ENCODE peak calls at places on chromosomes 11 and 22, in nine cellular contexts. One of them, this sample, is unnamed.

GRCh38 chr22:29883045-29883830 is at the start of gene MTMR3:
- DNase-seq in activated CD4-positive, alpha-beta T cell treated with anti-CD3 and anti-CD28 coated beads for 1 hour: peak; percentile 88
- DNase-seq in fibroblast of lung: peak; percentile 84
- DNase-seq in lung: peak; percentile 95
- DNase-seq in activated naive CD8-positive, alpha-beta T cell treated with anti-CD3 and anti-CD28 coated beads, Interleukin-2, amount 10 ng/mL, durations not matched to agents 7 days and 5 days: peak; percentile 98
- DNase-seq in nephron progenitor cell: peak; percentile 98
- DNase-seq in pancreas: peak; percentile 96
- DNase-seq in SK-N-SH: peak; percentile 90
- DNase-seq in skeletal muscle cell: peak; percentile 61
- DNase-seq in this sample: peak; percentile 42

GRCh38 chr22:37243402-37244113 is 511 bp downstream of the RAC2 start:
- DNase-seq in activated CD4-positive, alpha-beta T cell treated with anti-CD3 and anti-CD28 coated beads for 1 hour: no peak
- DNase-seq in fibroblast of lung: no peak
- DNase-seq in lung: no peak
- DNase-seq in activated naive CD8-positive, alpha-beta T cell treated with anti-CD3 and anti-CD28 coated beads, Interleukin-2, amount 10 ng/mL, durations not matched to agents 7 days and 5 days: no peak
- DNase-seq in nephron progenitor cell: no peak
- DNase-seq in pancreas: no peak
- DNase-seq in SK-N-SH: peak; percentile 25
- DNase-seq in skeletal muscle cell: no peak
- DNase-seq in this sample: no peak

GRCh38 chr11:12186683-12187082 is 76.3 kb downstream of the MICAL2 start:
- DNase-seq in activated CD4-positive, alpha-beta T cell treated with anti-CD3 and anti-CD28 coated beads for 1 hour: no peak
- DNase-seq in fibroblast of lung: no peak
- DNase-seq in lung: no peak
- DNase-seq in activated naive CD8-positive, alpha-beta T cell treated with anti-CD3 and anti-CD28 coated beads, Interleukin-2, amount 10 ng/mL, durations not matched to agents 7 days and 5 days: no peak
- DNase-seq in nephron progenitor cell: no peak
- DNase-seq in pancreas: no peak
- DNase-seq in SK-N-SH: no peak
- DNase-seq in skeletal muscle cell: no peak
- DNase-seq in this sample: no peak

GRCh38 chr11:66465371-66466224 is 1.1 kb upstream of the PELI3 start:
- DNase-seq in activated CD4-positive, alpha-beta T cell treated with anti-CD3 and anti-CD28 coated beads for 1 hour: no peak
- DNase-seq in fibroblast of lung: no peak
- DNase-seq in lung: no peak
- DNase-seq in activated naive CD8-positive, alpha-beta T cell treated with anti-CD3 and anti-CD28 coated beads, Interleukin-2, amount 10 ng/mL, durations not matched to agents 7 days and 5 days: no peak
- DNase-seq in nephron progenitor cell: no peak
- DNase-seq in pancreas: no peak
- DNase-seq in SK-N-SH: no peak
- DNase-seq in skeletal muscle cell: no peak
- DNase-seq in this sample: no peak

GRCh38 chr22:38758276-38758945 is 2.6 kb upstream of the SUN2 start:
- DNase-seq in activated CD4-positive, alpha-beta T cell treated with anti-CD3 and anti-CD28 coated beads for 1 hour: peak; percentile 62
- DNase-seq in fibroblast of lung: no peak
- DNase-seq in lung: no peak
- DNase-seq in activated naive CD8-positive, alpha-beta T cell treated with anti-CD3 and anti-CD28 coated beads, Interleukin-2, amount 10 ng/mL, durations not matched to agents 7 days and 5 days: peak; percentile 62
- DNase-seq in nephron progenitor cell: no peak
- DNase-seq in pancreas: no peak
- DNase-seq in SK-N-SH: no peak
- DNase-seq in skeletal muscle cell: no peak
- DNase-seq in this sample: no peak

GRCh38 chr11:23765862-23766261 is 731.0 kb upstream of the LUZP2 start:
- DNase-seq in activated CD4-positive, alpha-beta T cell treated with anti-CD3 and anti-CD28 coated beads for 1 hour: no peak
- DNase-seq in fibroblast of lung: peak; percentile 78
- DNase-seq in lung: no peak
- DNase-seq in activated naive CD8-positive, alpha-beta T cell treated with anti-CD3 and anti-CD28 coated beads, Interleukin-2, amount 10 ng/mL, durations not matched to agents 7 days and 5 days: no peak
- DNase-seq in nephron progenitor cell: no peak
- DNase-seq in pancreas: no peak
- DNase-seq in SK-N-SH: no peak
- DNase-seq in skeletal muscle cell: no peak
- DNase-seq in this sample: peak; percentile 48

GRCh38 chr22:48744283-48744641 is 1083.4 kb downstream of the BRD1 start:
- DNase-seq in activated CD4-positive, alpha-beta T cell treated with anti-CD3 and anti-CD28 coated beads for 1 hour: no peak
- DNase-seq in fibroblast of lung: no peak
- DNase-seq in lung: no peak
- DNase-seq in activated naive CD8-positive, alpha-beta T cell treated with anti-CD3 and anti-CD28 coated beads, Interleukin-2, amount 10 ng/mL, durations not matched to agents 7 days and 5 days: no peak
- DNase-seq in nephron progenitor cell: no peak
- DNase-seq in pancreas: peak; percentile 3
- DNase-seq in SK-N-SH: no peak
- DNase-seq in skeletal muscle cell: no peak
- DNase-seq in this sample: no peak

GRCh38 chr11:43770173-43770572 is 89.6 kb downstream of the HSD17B12 start:
- DNase-seq in activated CD4-positive, alpha-beta T cell treated with anti-CD3 and anti-CD28 coated beads for 1 hour: no peak
- DNase-seq in fibroblast of lung: no peak
- DNase-seq in lung: no peak
- DNase-seq in activated naive CD8-positive, alpha-beta T cell treated with anti-CD3 and anti-CD28 coated beads, Interleukin-2, amount 10 ng/mL, durations not matched to agents 7 days and 5 days: no peak
- DNase-seq in nephron progenitor cell: no peak
- DNase-seq in pancreas: no peak
- DNase-seq in SK-N-SH: no peak
- DNase-seq in skeletal muscle cell: no peak
- DNase-seq in this sample: no peak

GRCh38 chr11:110198031-110198729 is 98.2 kb downstream of the RDX start:
- DNase-seq in activated CD4-positive, alpha-beta T cell treated with anti-CD3 and anti-CD28 coated beads for 1 hour: no peak
- DNase-seq in fibroblast of lung: peak; percentile 43
- DNase-seq in lung: peak; percentile 27
- DNase-seq in activated naive CD8-positive, alpha-beta T cell treated with anti-CD3 and anti-CD28 coated beads, Interleukin-2, amount 10 ng/mL, durations not matched to agents 7 days and 5 days: no peak
- DNase-seq in nephron progenitor cell: no peak
- DNase-seq in pancreas: no peak
- DNase-seq in SK-N-SH: no peak
- DNase-seq in skeletal muscle cell: no peak
- DNase-seq in this sample: no peak

GRCh38 chr11:46120711-46121327 is 435 bp downstream of the PHF21A start:
- DNase-seq in activated CD4-positive, alpha-beta T cell treated with anti-CD3 and anti-CD28 coated beads for 1 hour: no peak
- DNase-seq in fibroblast of lung: peak; percentile 84
- DNase-seq in lung: peak; percentile 37
- DNase-seq in activated naive CD8-positive, alpha-beta T cell treated with anti-CD3 and anti-CD28 coated beads, Interleukin-2, amount 10 ng/mL, durations not matched to agents 7 days and 5 days: peak; percentile 57
- DNase-seq in nephron progenitor cell: peak; percentile 49
- DNase-seq in pancreas: peak; percentile 45
- DNase-seq in SK-N-SH: peak; percentile 73
- DNase-seq in skeletal muscle cell: peak; percentile 51
- DNase-seq in this sample: peak; percentile 74

GRCh38 chr11:32527191-32527590 is 56.4 kb upstream of the EIF3M start:
- DNase-seq in activated CD4-positive, alpha-beta T cell treated with anti-CD3 and anti-CD28 coated beads for 1 hour: no peak
- DNase-seq in fibroblast of lung: peak; percentile 8
- DNase-seq in lung: no peak
- DNase-seq in activated naive CD8-positive, alpha-beta T cell treated with anti-CD3 and anti-CD28 coated beads, Interleukin-2, amount 10 ng/mL, durations not matched to agents 7 days and 5 days: no peak
- DNase-seq in nephron progenitor cell: no peak
- DNase-seq in pancreas: no peak
- DNase-seq in SK-N-SH: no peak
- DNase-seq in skeletal muscle cell: no peak
- DNase-seq in this sample: no peak

GRCh38 chr22:49585695-49586243 is 241.9 kb downstream of the BRD1 start:
- DNase-seq in activated CD4-positive, alpha-beta T cell treated with anti-CD3 and anti-CD28 coated beads for 1 hour: no peak
- DNase-seq in fibroblast of lung: no peak
- DNase-seq in lung: no peak
- DNase-seq in activated naive CD8-positive, alpha-beta T cell treated with anti-CD3 and anti-CD28 coated beads, Interleukin-2, amount 10 ng/mL, durations not matched to agents 7 days and 5 days: no peak
- DNase-seq in nephron progenitor cell: no peak
- DNase-seq in pancreas: no peak
- DNase-seq in SK-N-SH: no peak
- DNase-seq in skeletal muscle cell: no peak
- DNase-seq in this sample: no peak

GRCh38 chr11:113270080-113270479 is 44.3 kb upstream of the TTC12 start:
- DNase-seq in activated CD4-positive, alpha-beta T cell treated with anti-CD3 and anti-CD28 coated beads for 1 hour: no peak
- DNase-seq in fibroblast of lung: no peak
- DNase-seq in lung: no peak
- DNase-seq in activated naive CD8-positive, alpha-beta T cell treated with anti-CD3 and anti-CD28 coated beads, Interleukin-2, amount 10 ng/mL, durations not matched to agents 7 days and 5 days: no peak
- DNase-seq in nephron progenitor cell: no peak
- DNase-seq in pancreas: no peak
- DNase-seq in SK-N-SH: no peak
- DNase-seq in skeletal muscle cell: no peak
- DNase-seq in this sample: no peak

GRCh38 chr22:23235425-23235824 is 55.1 kb downstream of the BCR start:
- DNase-seq in activated CD4-positive, alpha-beta T cell treated with anti-CD3 and anti-CD28 coated beads for 1 hour: no peak
- DNase-seq in fibroblast of lung: no peak
- DNase-seq in lung: no peak
- DNase-seq in activated naive CD8-positive, alpha-beta T cell treated with anti-CD3 and anti-CD28 coated beads, Interleukin-2, amount 10 ng/mL, durations not matched to agents 7 days and 5 days: no peak
- DNase-seq in nephron progenitor cell: no peak
- DNase-seq in pancreas: no peak
- DNase-seq in SK-N-SH: no peak
- DNase-seq in skeletal muscle cell: no peak
- DNase-seq in this sample: no peak

GRCh38 chr11:78030429-78031325 is 7.6 kb upstream of the KCTD14 start:
- DNase-seq in activated CD4-positive, alpha-beta T cell treated with anti-CD3 and anti-CD28 coated beads for 1 hour: no peak
- DNase-seq in fibroblast of lung: peak; percentile 70
- DNase-seq in lung: peak; percentile 71
- DNase-seq in activated naive CD8-positive, alpha-beta T cell treated with anti-CD3 and anti-CD28 coated beads, Interleukin-2, amount 10 ng/mL, durations not matched to agents 7 days and 5 days: no peak
- DNase-seq in nephron progenitor cell: no peak
- DNase-seq in pancreas: peak; percentile 82
- DNase-seq in SK-N-SH: peak; percentile 91
- DNase-seq in skeletal muscle cell: peak; percentile 69
- DNase-seq in this sample: no peak

GRCh38 chr11:113677648-113678047 is 28.5 kb downstream of the TMPRSS5 start:
- DNase-seq in activated CD4-positive, alpha-beta T cell treated with anti-CD3 and anti-CD28 coated beads for 1 hour: no peak
- DNase-seq in fibroblast of lung: no peak
- DNase-seq in lung: no peak
- DNase-seq in activated naive CD8-positive, alpha-beta T cell treated with anti-CD3 and anti-CD28 coated beads, Interleukin-2, amount 10 ng/mL, durations not matched to agents 7 days and 5 days: no peak
- DNase-seq in nephron progenitor cell: no peak
- DNase-seq in pancreas: no peak
- DNase-seq in SK-N-SH: no peak
- DNase-seq in skeletal muscle cell: no peak
- DNase-seq in this sample: no peak

GRCh38 chr11:95682552-95682951 is 107.0 kb downstream of the FAM76B start:
- DNase-seq in activated CD4-positive, alpha-beta T cell treated with anti-CD3 and anti-CD28 coated beads for 1 hour: no peak
- DNase-seq in fibroblast of lung: peak; percentile 82
- DNase-seq in lung: no peak
- DNase-seq in activated naive CD8-positive, alpha-beta T cell treated with anti-CD3 and anti-CD28 coated beads, Interleukin-2, amount 10 ng/mL, durations not matched to agents 7 days and 5 days: no peak
- DNase-seq in nephron progenitor cell: no peak
- DNase-seq in pancreas: no peak
- DNase-seq in SK-N-SH: no peak
- DNase-seq in skeletal muscle cell: no peak
- DNase-seq in this sample: no peak

This sample was measured in HS-5.